ENCODE peak calls at places on chromosomes 2 and 18, in six cellular contexts. J is right atrium auricular region, V is A549, P is adrenal gland, M is GM23338, T is body of pancreas. F is an unnamed sample.

GRCh38 chr2:174259981-174260380 is 11.6 kb upstream of the OLA1 start:
- DNase-seq in J (no peak), V (no peak), P (peak), M (no peak), T (no peak), F (peak)

GRCh38 chr2:113275556-113276215 is 3.0 kb downstream of the PAX8 start:
- DNase-seq in J (no peak), V (no peak), P (no peak), M (peak), T (no peak), F (no peak)

GRCh38 chr2:158482594-158482993 is 25.8 kb downstream of the PKP4 start:
- DNase-seq in J (no peak), V (no peak), P (no peak), M (no peak), T (no peak), F (no peak)

GRCh38 chr18:79047556-79048244 is 21.5 kb upstream of the ATP9B start:
- DNase-seq in J (no peak), V (no peak), P (peak), M (no peak), T (no peak), F (no peak)

GRCh38 chr2:214127178-214127970 is 283.5 kb upstream of the VWC2L start:
- DNase-seq in J (no peak), V (no peak), P (no peak), M (peak), T (no peak), F (no peak)

GRCh38 chr2:78979380-78980238 is 45.9 kb upstream of the REG3G start:
- DNase-seq in J (no peak), V (no peak), P (peak), M (peak), T (peak), F (peak)

GRCh38 chr2:227325824-227326195 is 759 bp downstream of the MFF start:
- DNase-seq in J (no peak), V (peak), P (peak), M (peak), T (peak), F (peak)

GRCh38 chr2:128979182-128979581 is 660.5 kb upstream of the HS6ST1 start:
- DNase-seq in J (no peak), V (no peak), P (no peak), M (no peak), T (no peak), F (no peak)

GRCh38 chr2:11750422-11750821 is 4.0 kb downstream of the LPIN1 start:
- DNase-seq in J (no peak), V (no peak), P (no peak), M (no peak), T (no peak), F (peak)

GRCh38 chr2:10278029-10278762 is 24.5 kb upstream of the HPCAL1 start:
- DNase-seq in J (peak), V (no peak), P (peak), M (no peak), T (peak), F (peak)

GRCh38 chr2:222861411-222862067 is 703 bp downstream of the ACSL3 start:
- DNase-seq in J (no peak), V (no peak), P (peak), M (no peak), T (no peak), F (peak)

GRCh38 chr2:201157694-201158093 is 25.2 kb upstream of the CASP10 start:
- DNase-seq in J (no peak), V (no peak), P (no peak), M (no peak), T (no peak), F (peak)

GRCh38 chr2:212709287-212709686 is 170.7 kb upstream of the ERBB4 start:
- DNase-seq in J (no peak), V (no peak), P (no peak), M (no peak), T (no peak), F (no peak)

GRCh38 chr2:181575650-181576025 is 81.3 kb downstream of the CERKL start:
- DNase-seq in J (no peak), V (no peak), P (no peak), M (no peak), T (no peak), F (peak)

GRCh38 chr2:28004086-28004485 is 113.6 kb downstream of the BABAM2 start:
- DNase-seq in J (no peak), V (no peak), P (no peak), M (no peak), T (no peak), F (no peak)

GRCh38 chr2:234986866-234987720 is 35.3 kb downstream of the SH3BP4 start:
- DNase-seq in J (no peak), V (no peak), P (no peak), M (no peak), T (no peak), F (no peak)
- H3K27ac ChIP-seq in J (no peak), V (peak), P (no peak), M (no peak), T (peak), F (no peak)

GRCh38 chr18:56107821-56108485 is 520.0 kb upstream of the TCF4 start:
- DNase-seq in J (no peak), V (no peak), P (no peak), M (no peak), T (no peak), F (no peak)
- H3K4me3 ChIP-seq in J (no peak), V (no peak), P (no peak), M (no peak), T (no peak), F (no peak)

DNA sequence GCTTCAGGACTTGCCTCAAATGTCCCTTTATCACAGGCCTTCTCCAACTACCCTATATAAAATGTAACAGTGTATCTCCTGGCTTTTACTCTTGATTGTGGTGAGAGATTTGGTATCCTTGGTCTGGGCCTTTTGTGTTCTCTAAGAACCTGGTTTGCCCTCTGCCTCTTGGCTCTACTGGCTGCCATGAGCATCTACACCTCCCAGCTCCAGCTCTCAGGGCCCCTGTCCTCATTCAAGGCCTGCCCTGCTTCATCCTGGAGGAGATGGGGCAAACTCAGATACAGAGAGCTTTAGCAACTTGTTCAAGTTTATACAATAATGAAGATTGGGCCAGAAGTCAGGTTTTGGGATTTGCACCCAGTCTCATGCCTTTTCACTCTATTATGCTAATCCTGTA is 45.0 kb downstream of the QPCT start:
- DNase-seq in J (no peak), V (no peak), P (no peak), M (no peak), T (no peak), F (no peak)
- H3K27ac ChIP-seq in J (no peak), V (peak), P (no peak), M (no peak), T (no peak), F (no peak)

DNA sequence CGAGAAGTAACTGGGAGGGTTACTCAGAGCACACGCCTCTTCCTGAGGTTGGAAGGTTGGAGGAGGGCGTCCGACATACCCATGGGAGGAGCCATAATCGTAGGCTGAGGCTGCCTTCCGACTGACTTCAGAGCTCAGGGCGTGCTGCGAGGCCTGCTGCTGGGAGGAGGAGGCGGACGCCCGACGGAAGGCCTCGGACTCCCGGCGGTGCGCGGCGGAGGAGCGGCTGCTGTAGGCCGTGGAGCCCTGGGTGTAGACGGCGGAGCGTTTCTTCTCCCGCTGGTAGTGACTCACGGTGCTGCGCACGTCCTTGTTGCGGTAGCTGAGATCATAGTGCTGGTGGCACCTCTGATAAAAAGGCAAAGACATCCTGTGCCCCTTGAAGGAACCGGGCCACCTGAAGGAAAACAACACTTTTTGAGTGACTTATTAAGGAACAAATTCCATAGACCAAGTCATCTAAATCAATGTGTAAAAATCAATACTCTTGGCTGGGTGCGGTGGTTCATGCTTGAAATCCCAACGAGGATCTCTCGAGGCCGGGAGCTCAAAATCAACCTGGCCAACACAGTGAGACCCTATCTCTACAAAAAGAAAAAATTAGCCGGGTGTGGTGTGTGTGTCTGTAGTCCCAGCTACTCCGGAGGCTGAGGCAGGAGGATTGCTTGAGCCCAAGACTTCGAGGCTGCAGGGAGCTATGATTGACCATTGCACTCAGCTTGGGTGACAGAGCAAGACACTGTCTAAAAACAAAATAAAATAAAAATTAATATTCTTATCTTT is 4.7 kb downstream of the MYOM1 start:
- DNase-seq in J (no peak), V (no peak), P (no peak), M (peak), T (no peak), F (no peak)
- H3K4me3 ChIP-seq in J (no peak), V (no peak), P (no peak), M (no peak), T (no peak), F (no peak)

GRCh38 chr2:234480337-234480736 is 16.5 kb downstream of the ARL4C start:
- DNase-seq in J (no peak), V (no peak), P (no peak), M (no peak), T (no peak), F (no peak)

GRCh38 chr2:234483568-234484251 is 13.2 kb downstream of the ARL4C start:
- DNase-seq in J (no peak), V (no peak), P (no peak), M (peak), T (no peak), F (peak)

GRCh38 chr2:234481301-234481700 is 15.6 kb downstream of the ARL4C start:
- DNase-seq in J (no peak), V (no peak), P (no peak), M (no peak), T (no peak), F (no peak)

GRCh38 chr2:234479465-234479864 is 17.4 kb downstream of the ARL4C start:
- DNase-seq in J (no peak), V (no peak), P (no peak), M (no peak), T (no peak), F (no peak)

GRCh38 chr2:234482807-234483206 is 14.1 kb downstream of the ARL4C start:
- DNase-seq in J (no peak), V (no peak), P (no peak), M (no peak), T (no peak), F (no peak)
- H3K27ac ChIP-seq in J (no peak), V (no peak), P (no peak), M (no peak), T (no peak), F (no peak)

GRCh38 chr18:7608798-7609197 is 41.7 kb downstream of the PTPRM start:
- DNase-seq in J (no peak), V (no peak), P (no peak), M (no peak), T (no peak), F (no peak)
- H3K4me3 ChIP-seq in J (no peak), V (no peak), P (no peak), M (no peak), T (no peak), F (no peak)

GRCh38 chr18:56307771-56308170 is 330.6 kb downstream of the TXNL1 start:
- DNase-seq in J (no peak), V (no peak), P (no peak), M (no peak), T (no peak), F (no peak)
- H3K27ac ChIP-seq in J (no peak), V (no peak), P (no peak), M (no peak), T (no peak), F (no peak)